ENCODE peak calls at places on chromosomes 2 and 18, in five cellular contexts. R, M, C, K and V are unnamed samples.

GRCh38 chr18:28177828-28178635 is 1.1 kb upstream of the CDH2 start:
- DNase-seq in R (no peak), M (peak; percentile 36), C (no peak), K (peak; percentile 18), V (peak; percentile 81)

GRCh38 chr2:223586261-223586660 is 15.9 kb downstream of the SCG2 start:
- DNase-seq in R (peak; percentile 95), M (peak; percentile 88), C (no peak), K (no peak), V (no peak)

GRCh38 chr18:9482790-9483189 is 7.5 kb downstream of the RALBP1 start:
- DNase-seq in R (no peak), M (no peak), C (no peak), K (no peak), V (no peak)

GRCh38 chr2:190365499-190366204 is 22.3 kb downstream of the INPP1 start:
- DNase-seq in R (no peak), M (no peak), C (no peak), K (no peak), V (no peak)

GRCh38 chr2:197869501-197870111 is 65.2 kb downstream of the PLCL1 start:
- DNase-seq in R (peak; percentile 33), M (no peak), C (no peak), K (no peak), V (peak; percentile 32)

GRCh38 chr2:149310349-149310748 is 20.0 kb upstream of the LYPD6 start:
- DNase-seq in R (no peak), M (no peak), C (no peak), K (no peak), V (no peak)

GRCh38 chr2:112162341-112162740 is 24.2 kb downstream of the FBLN7 start:
- DNase-seq in R (no peak), M (no peak), C (no peak), K (no peak), V (no peak)

GRCh38 chr2:51420521-51420920 is 388.6 kb upstream of the NRXN1 start:
- DNase-seq in R (no peak), M (peak; percentile 17), C (no peak), K (no peak), V (no peak)

GRCh38 chr2:45789317-45789716 is 137.8 kb downstream of the PRKCE start:
- DNase-seq in R (no peak), M (no peak), C (no peak), K (no peak), V (no peak)

GRCh38 chr18:58805482-58806187 is 59.0 kb upstream of the ZNF532 start:
- DNase-seq in R (no peak), M (no peak), C (no peak), K (no peak), V (no peak)

GRCh38 chr2:38386377-38386776 is 9.3 kb upstream of the ATL2 start:
- DNase-seq in R (no peak), M (no peak), C (peak; percentile 64), K (no peak), V (no peak)

GRCh38 chr2:38390941-38391340 is 13.9 kb upstream of the ATL2 start:
- DNase-seq in R (no peak), M (no peak), C (no peak), K (no peak), V (no peak)

GRCh38 chr2:38387887-38388286 is 10.8 kb upstream of the ATL2 start:
- DNase-seq in R (no peak), M (no peak), C (no peak), K (no peak), V (no peak)

GRCh38 chr2:38384344-38384743 is 7.3 kb upstream of the ATL2 start:
- DNase-seq in R (no peak), M (no peak), C (no peak), K (no peak), V (no peak)

GRCh38 chr2:38386831-38387230 is 9.8 kb upstream of the ATL2 start:
- DNase-seq in R (no peak), M (no peak), C (no peak), K (no peak), V (no peak)
- H3K4me3 ChIP-seq in R (no peak overlapping the region), M (no peak overlapping the region), C (no peak overlapping the region), K (no peak overlapping the region), V (no peak overlapping the region)

GRCh38 chr18:56319953-56320352 is 318.4 kb downstream of the TXNL1 start:
- DNase-seq in R (no peak), M (no peak), C (no peak), K (no peak), V (no peak)
- H4K20me1 ChIP-seq in R (no peaks in the 10 kb centered on the region), M (no peaks in the 10 kb centered on the region), C (no peaks in the 10 kb centered on the region), K (no peaks in the 10 kb centered on the region), V (no peaks in the 10 kb centered on the region)

GRCh38 chr2:6863792-6864191 is 1.9 kb downstream of the CMPK2 start:
- DNase-seq in R (no peak), M (no peak), C (no peak), K (no peak), V (no peak)
- H3K4me3 ChIP-seq in R (no peak overlapping the region), M (no peak overlapping the region), C (no peak overlapping the region), K (no peak overlapping the region), V (no peak overlapping the region)

GRCh38 chr2:239040152-239040761 is 192.4 kb downstream of the TWIST2 start:
- DNase-seq in R (no peak), M (no peak), C (no peak), K (peak; percentile 85), V (no peak)

GRCh38 chr2:239042551-239043320 is 194.9 kb downstream of the TWIST2 start:
- DNase-seq in R (no peak), M (no peak), C (no peak), K (no peak), V (no peak)

GRCh38 chr2:239041062-239041461 is 193.2 kb downstream of the TWIST2 start:
- DNase-seq in R (no peak), M (no peak), C (no peak), K (no peak), V (no peak)

GRCh38 chr2:239043326-239043725 is 195.4 kb downstream of the TWIST2 start:
- DNase-seq in R (no peak), M (no peak), C (no peak), K (no peak), V (no peak)

DNA sequence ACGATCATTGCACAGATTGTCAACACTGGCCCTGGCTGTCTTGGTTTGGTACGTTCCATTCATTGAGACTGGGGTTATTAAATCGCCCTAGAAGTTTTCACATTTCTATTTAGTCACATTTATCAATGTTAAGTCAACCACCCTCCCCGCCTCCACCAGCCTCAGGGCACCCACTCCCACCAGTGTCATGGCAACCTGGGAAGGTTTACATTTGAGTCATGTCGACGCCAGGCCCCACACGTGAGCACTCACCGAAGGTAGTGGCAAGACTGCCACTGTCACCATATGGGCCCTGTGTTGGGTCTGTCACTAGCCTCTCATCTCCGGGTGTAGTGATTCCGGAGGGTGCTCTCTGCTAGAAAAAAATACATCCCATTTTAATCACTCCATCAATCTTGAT is 194.2 kb downstream of the TWIST2 start:
- DNase-seq in R (no peak), M (no peak), C (no peak), K (no peak), V (no peak)
- H4K20me1 ChIP-seq in R (no peaks in the 10 kb centered on the region), M (no peaks in the 10 kb centered on the region), C (no peaks in the 10 kb centered on the region), K (no peaks in the 10 kb centered on the region), V (peaks cover 4% of the 10 kb centered on the region)

DNA sequence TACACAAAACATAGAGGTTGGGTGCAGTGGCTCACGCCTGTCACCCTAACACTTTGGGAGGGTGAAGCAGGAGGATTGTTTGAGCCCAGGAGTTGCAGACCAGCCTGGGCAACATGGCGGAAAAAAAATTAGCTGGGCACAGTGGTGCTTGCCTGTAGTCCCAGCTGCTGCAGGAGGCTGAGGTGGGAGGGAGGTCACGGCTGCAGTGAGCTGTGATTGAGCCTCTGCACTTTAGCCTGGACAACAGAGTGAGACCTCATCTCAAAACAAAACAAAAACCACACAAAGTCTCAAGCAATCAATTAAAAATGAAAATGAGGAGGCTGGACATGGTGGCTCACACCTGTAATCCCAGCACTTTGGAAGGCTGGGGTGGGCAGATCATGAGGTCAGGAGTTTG is 4.9 kb downstream of the NOP58 start:
- DNase-seq in R (no peak), M (no peak), C (no peak), K (no peak), V (no peak)
- H3K4me3 ChIP-seq in R (no peak overlapping the region), M (no peak overlapping the region), C (peak overlapping the region; percentile 17), K (no peak overlapping the region), V (peak overlapping the region; percentile 38)

GRCh38 chr2:237697586-237698337 is 70.4 kb downstream of the LRRFIP1 start:
- DNase-seq in R (no peak), M (no peak), C (no peak), K (no peak), V (no peak)

GRCh38 chr2:237693281-237694039 is 66.1 kb downstream of the LRRFIP1 start:
- DNase-seq in R (peak; percentile 61), M (peak; percentile 69), C (no peak), K (peak; percentile 64), V (no peak)

GRCh38 chr2:237696471-237696870 is 69.1 kb downstream of the LRRFIP1 start:
- DNase-seq in R (no peak), M (no peak), C (no peak), K (no peak), V (no peak)

GRCh38 chr2:237694423-237695194 is 67.2 kb downstream of the LRRFIP1 start:
- DNase-seq in R (no peak), M (no peak), C (no peak), K (no peak), V (no peak)

GRCh38 chr2:237695201-237695780 is 67.9 kb downstream of the LRRFIP1 start:
- DNase-seq in R (peak; percentile 97), M (peak; percentile 99), C (peak; percentile 38), K (no peak), V (peak; percentile 56)
- H4K20me1 ChIP-seq in R (no peaks in the 10 kb centered on the region), M (peaks cover 63% of the 10 kb centered on the region), C (peaks cover 16% of the 10 kb centered on the region), K (peaks cover 40% of the 10 kb centered on the region), V (peaks cover 54% of the 10 kb centered on the region)

GRCh38 chr2:86254576-86255538 is 55.6 kb downstream of the MRPL35 start:
- DNase-seq in R (no peak), M (no peak), C (no peak), K (no peak), V (no peak)
- H3K4me3 ChIP-seq in R (no peak overlapping the region), M (no peak overlapping the region), C (no peak overlapping the region), K (no peak overlapping the region), V (no peak overlapping the region)

GRCh38 chr2:65081232-65081685 is 25.0 kb downstream of the CEP68 start:
- DNase-seq in R (no peak), M (no peak), C (peak; percentile 70), K (no peak), V (no peak)
- H4K20me1 ChIP-seq in R (no peaks in the 10 kb centered on the region), M (peaks cover 43% of the 10 kb centered on the region), C (peaks cover 5% of the 10 kb centered on the region), K (peaks cover 7% of the 10 kb centered on the region), V (peaks cover 1% of the 10 kb centered on the region)